ENCODE peak calls at places on chromosomes 1 and 21, in eight cellular contexts. One of them, this sample, is unnamed.
A peak's percentile ranks its signal among the peaks of the same experiment; 100 is the strongest.

GRCh38 chr1:224427346-224427745 is 7.3 kb downstream of the WDR26 start:
- DNase-seq in AG04450: no peak
- DNase-seq in adrenal gland: no peak
- DNase-seq in sigmoid colon: no peak
- DNase-seq in brain microvascular endothelial cell: peak; percentile 69
- DNase-seq in A549: no peak
- DNase-seq in astrocyte of the spinal cord: peak; percentile 86
- DNase-seq in bronchial epithelial cell: no peak
- DNase-seq in this sample: peak; percentile 82

GRCh38 chr1:219279017-219279770 is 105.5 kb downstream of the LYPLAL1 start:
- DNase-seq in AG04450: no peak
- DNase-seq in adrenal gland: no peak
- DNase-seq in sigmoid colon: no peak
- DNase-seq in brain microvascular endothelial cell: peak; percentile 58
- DNase-seq in A549: peak; percentile 61
- DNase-seq in astrocyte of the spinal cord: peak; percentile 43
- DNase-seq in bronchial epithelial cell: peak; percentile 79
- DNase-seq in this sample: no peak

GRCh38 chr1:190323530-190323929 is 154.1 kb downstream of the BRINP3 start:
- DNase-seq in AG04450: no peak
- DNase-seq in adrenal gland: no peak
- DNase-seq in sigmoid colon: no peak
- DNase-seq in brain microvascular endothelial cell: no peak
- DNase-seq in A549: no peak
- DNase-seq in astrocyte of the spinal cord: no peak
- DNase-seq in bronchial epithelial cell: no peak
- DNase-seq in this sample: no peak

GRCh38 chr1:66168467-66168887 is 365.5 kb upstream of the SGIP1 start:
- DNase-seq in AG04450: no peak
- DNase-seq in adrenal gland: no peak
- DNase-seq in sigmoid colon: no peak
- DNase-seq in brain microvascular endothelial cell: no peak
- DNase-seq in A549: peak; percentile 22
- DNase-seq in astrocyte of the spinal cord: peak; percentile 66
- DNase-seq in bronchial epithelial cell: no peak
- DNase-seq in this sample: peak; percentile 2

GRCh38 chr1:47325530-47325929 is 8.1 kb upstream of the CMPK1 start:
- DNase-seq in AG04450: no peak
- DNase-seq in adrenal gland: no peak
- DNase-seq in sigmoid colon: no peak
- DNase-seq in brain microvascular endothelial cell: no peak
- DNase-seq in A549: peak; percentile 63
- DNase-seq in astrocyte of the spinal cord: no peak
- DNase-seq in bronchial epithelial cell: peak; percentile 95
- DNase-seq in this sample: peak; percentile 15

GRCh38 chr21:25512095-25513086 is 94.9 kb downstream of the MRPL39 start:
- DNase-seq in AG04450: no peak
- DNase-seq in adrenal gland: peak; percentile 32
- DNase-seq in sigmoid colon: no peak
- DNase-seq in brain microvascular endothelial cell: no peak
- DNase-seq in A549: no peak
- DNase-seq in astrocyte of the spinal cord: no peak
- DNase-seq in bronchial epithelial cell: no peak
- DNase-seq in this sample: no peak

GRCh38 chr1:48207536-48208075 is 14.9 kb upstream of the SLC5A9 start:
- DNase-seq in AG04450: no peak
- DNase-seq in adrenal gland: no peak
- DNase-seq in sigmoid colon: no peak
- DNase-seq in brain microvascular endothelial cell: no peak
- DNase-seq in A549: no peak
- DNase-seq in astrocyte of the spinal cord: no peak
- DNase-seq in bronchial epithelial cell: no peak
- DNase-seq in this sample: no peak

GRCh38 chr1:3597599-3597964 is 13.7 kb downstream of the MEGF6 start:
- DNase-seq in AG04450: no peak
- DNase-seq in adrenal gland: no peak
- DNase-seq in sigmoid colon: no peak
- DNase-seq in brain microvascular endothelial cell: no peak
- DNase-seq in A549: no peak
- DNase-seq in astrocyte of the spinal cord: no peak
- DNase-seq in bronchial epithelial cell: no peak
- DNase-seq in this sample: no peak

GRCh38 chr1:91883470-91883869 is 2.5 kb downstream of the TGFBR3 start:
- DNase-seq in AG04450: no peak
- DNase-seq in adrenal gland: no peak
- DNase-seq in sigmoid colon: no peak
- DNase-seq in brain microvascular endothelial cell: peak; percentile 22
- DNase-seq in A549: peak; percentile 31
- DNase-seq in astrocyte of the spinal cord: peak; percentile 45
- DNase-seq in bronchial epithelial cell: peak; percentile 47
- DNase-seq in this sample: peak; percentile 70

GRCh38 chr1:21271550-21271949 is 18.7 kb downstream of the ECE1 start:
- DNase-seq in AG04450: no peak
- DNase-seq in adrenal gland: no peak
- DNase-seq in sigmoid colon: no peak
- DNase-seq in brain microvascular endothelial cell: no peak
- DNase-seq in A549: no peak
- DNase-seq in astrocyte of the spinal cord: no peak
- DNase-seq in bronchial epithelial cell: no peak
- DNase-seq in this sample: no peak

GRCh38 chr1:11822091-11822490 is 16.1 kb downstream of the CLCN6 start:
- DNase-seq in AG04450: no peak
- DNase-seq in adrenal gland: no peak
- DNase-seq in sigmoid colon: no peak
- DNase-seq in brain microvascular endothelial cell: peak; percentile 36
- DNase-seq in A549: no peak
- DNase-seq in astrocyte of the spinal cord: peak; percentile 12
- DNase-seq in bronchial epithelial cell: no peak
- DNase-seq in this sample: no peak

GRCh38 chr1:160645386-160646063 is 1.3 kb downstream of the SLAMF1 start:
- DNase-seq in AG04450: no peak
- DNase-seq in adrenal gland: no peak
- DNase-seq in sigmoid colon: no peak
- DNase-seq in brain microvascular endothelial cell: no peak
- DNase-seq in A549: no peak
- DNase-seq in astrocyte of the spinal cord: no peak
- DNase-seq in bronchial epithelial cell: no peak
- DNase-seq in this sample: no peak

GRCh38 chr1:147504801-147505303 is 36.4 kb upstream of the BCL9 start:
- DNase-seq in AG04450: peak; percentile 4
- DNase-seq in adrenal gland: no peak
- DNase-seq in sigmoid colon: no peak
- DNase-seq in brain microvascular endothelial cell: peak; percentile 8
- DNase-seq in A549: no peak
- DNase-seq in astrocyte of the spinal cord: peak; percentile 68
- DNase-seq in bronchial epithelial cell: no peak
- DNase-seq in this sample: no peak

GRCh38 chr1:2601721-2602303 is 15.2 kb downstream of the PRXL2B start:
- DNase-seq in AG04450: no peak
- DNase-seq in adrenal gland: no peak
- DNase-seq in sigmoid colon: peak; percentile 19
- DNase-seq in brain microvascular endothelial cell: no peak
- DNase-seq in A549: no peak
- DNase-seq in astrocyte of the spinal cord: no peak
- DNase-seq in bronchial epithelial cell: no peak
- DNase-seq in this sample: no peak

GRCh38 chr1:115429242-115429641 is 91.2 kb upstream of the NGF start:
- DNase-seq in AG04450: no peak
- DNase-seq in adrenal gland: no peak
- DNase-seq in sigmoid colon: no peak
- DNase-seq in brain microvascular endothelial cell: peak; percentile 30
- DNase-seq in A549: no peak
- DNase-seq in astrocyte of the spinal cord: peak; percentile 60
- DNase-seq in bronchial epithelial cell: peak; percentile 35
- DNase-seq in this sample: peak; percentile 74

GRCh38 chr1:221454096-221454495 is 287.8 kb downstream of the DUSP10 start:
- DNase-seq in AG04450: no peak
- DNase-seq in adrenal gland: no peak
- DNase-seq in sigmoid colon: no peak
- DNase-seq in brain microvascular endothelial cell: no peak
- DNase-seq in A549: no peak
- DNase-seq in astrocyte of the spinal cord: no peak
- DNase-seq in bronchial epithelial cell: no peak
- DNase-seq in this sample: no peak

GRCh38 chr1:221456918-221457317 is 285.0 kb downstream of the DUSP10 start:
- DNase-seq in AG04450: no peak
- DNase-seq in adrenal gland: no peak
- DNase-seq in sigmoid colon: no peak
- DNase-seq in brain microvascular endothelial cell: no peak
- DNase-seq in A549: no peak
- DNase-seq in astrocyte of the spinal cord: no peak
- DNase-seq in bronchial epithelial cell: no peak
- DNase-seq in this sample: peak; percentile 39

GRCh38 chr1:221458430-221459156 is 283.3 kb downstream of the DUSP10 start:
- DNase-seq in AG04450: no peak
- DNase-seq in adrenal gland: no peak
- DNase-seq in sigmoid colon: no peak
- DNase-seq in brain microvascular endothelial cell: no peak
- DNase-seq in A549: no peak
- DNase-seq in astrocyte of the spinal cord: peak; percentile 18
- DNase-seq in bronchial epithelial cell: peak; percentile 73
- DNase-seq in this sample: peak; percentile 89

GRCh38 chr1:221459558-221459957 is 282.3 kb downstream of the DUSP10 start:
- DNase-seq in AG04450: no peak
- DNase-seq in adrenal gland: no peak
- DNase-seq in sigmoid colon: no peak
- DNase-seq in brain microvascular endothelial cell: no peak
- DNase-seq in A549: no peak
- DNase-seq in astrocyte of the spinal cord: no peak
- DNase-seq in bronchial epithelial cell: no peak
- DNase-seq in this sample: no peak

DNA sequence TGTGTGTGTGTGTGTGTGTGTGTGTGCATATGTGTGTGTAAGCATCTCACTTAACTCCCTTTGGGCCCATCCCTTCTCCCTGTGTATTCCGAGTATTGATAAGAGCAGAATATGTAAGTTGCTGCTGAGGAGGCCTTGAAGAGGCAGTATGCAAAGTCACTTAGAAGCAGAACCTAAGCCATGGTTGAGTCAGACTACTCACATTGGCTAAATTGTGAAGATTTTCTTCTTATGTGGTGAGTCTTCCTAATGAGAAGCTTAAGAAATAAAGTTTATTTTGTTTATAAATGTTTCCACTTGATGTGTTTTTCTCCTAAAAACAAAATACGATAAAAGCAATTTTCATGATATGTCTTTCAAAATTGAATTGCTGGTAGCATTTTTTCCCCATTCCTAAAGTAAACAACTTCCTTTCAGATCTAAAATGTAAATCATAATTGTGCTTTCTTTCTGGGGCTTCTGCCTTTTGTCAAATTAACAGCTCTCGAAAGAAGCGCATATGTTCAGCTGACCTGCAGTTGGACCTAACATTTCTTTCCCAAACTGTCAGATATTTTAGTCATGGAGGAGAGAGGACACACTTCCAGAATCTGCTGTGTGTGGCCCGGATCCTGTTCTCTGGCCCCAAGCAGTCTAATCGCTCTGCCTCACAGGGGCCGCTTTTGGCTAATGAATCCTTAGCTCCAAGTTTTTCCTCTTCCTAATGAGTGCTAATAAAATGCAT is 284.0 kb downstream of the DUSP10 start:
- DNase-seq in AG04450: no peak
- DNase-seq in adrenal gland: no peak
- DNase-seq in sigmoid colon: no peak
- DNase-seq in brain microvascular endothelial cell: no peak
- DNase-seq in A549: no peak
- DNase-seq in astrocyte of the spinal cord: no peak
- DNase-seq in bronchial epithelial cell: no peak
- DNase-seq in this sample: peak; percentile 48
- H3K4me3 ChIP-seq in AG04450: no peak overlapping the region
- H3K4me3 ChIP-seq in adrenal gland: no peak overlapping the region
- H3K4me3 ChIP-seq in sigmoid colon: no peak overlapping the region
- H3K4me3 ChIP-seq in brain microvascular endothelial cell: no peak overlapping the region
- H3K4me3 ChIP-seq in A549: no peak overlapping the region
- H3K4me3 ChIP-seq in astrocyte of the spinal cord: no peak overlapping the region
- H3K4me3 ChIP-seq in bronchial epithelial cell: no peak overlapping the region
- H3K4me3 ChIP-seq in this sample: no peak overlapping the region

GRCh38 chr1:246018146-246018545 is 488.9 kb downstream of the SMYD3 start:
- DNase-seq in AG04450: no peak
- DNase-seq in adrenal gland: no peak
- DNase-seq in sigmoid colon: no peak
- DNase-seq in brain microvascular endothelial cell: no peak
- DNase-seq in A549: no peak
- DNase-seq in astrocyte of the spinal cord: no peak
- DNase-seq in bronchial epithelial cell: no peak
- DNase-seq in this sample: no peak

GRCh38 chr1:246008256-246008901 is 498.7 kb downstream of the SMYD3 start:
- DNase-seq in AG04450: no peak
- DNase-seq in adrenal gland: no peak
- DNase-seq in sigmoid colon: no peak
- DNase-seq in brain microvascular endothelial cell: no peak
- DNase-seq in A549: no peak
- DNase-seq in astrocyte of the spinal cord: no peak
- DNase-seq in bronchial epithelial cell: no peak
- DNase-seq in this sample: no peak

DNA sequence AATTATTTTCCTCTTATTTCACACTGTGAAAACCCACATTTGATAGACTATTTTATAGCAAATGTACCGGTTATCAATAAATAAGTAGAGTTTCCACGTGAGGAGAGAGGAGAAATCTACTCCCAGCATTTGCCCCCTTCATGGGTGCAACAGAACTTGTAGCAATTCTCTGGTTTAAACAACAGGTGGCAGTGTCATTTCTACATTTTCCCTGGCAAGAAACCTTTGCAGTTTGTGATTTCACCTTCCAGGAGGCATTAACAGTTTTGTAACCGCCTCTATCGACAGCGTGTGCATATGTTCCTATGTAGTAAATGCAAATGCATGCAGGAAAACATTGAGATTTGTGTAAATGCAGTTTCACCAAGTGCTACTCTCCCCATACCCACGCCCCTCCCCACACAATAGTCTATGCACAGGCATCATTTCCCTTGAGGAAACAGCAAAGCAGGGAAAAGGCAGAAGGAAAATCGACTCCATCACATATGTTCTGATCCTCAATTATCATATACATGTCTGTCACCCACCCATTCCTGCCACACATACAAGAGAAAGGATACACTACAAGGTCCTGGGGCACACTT is 494.7 kb downstream of the SMYD3 start:
- DNase-seq in AG04450: no peak
- DNase-seq in adrenal gland: no peak
- DNase-seq in sigmoid colon: no peak
- DNase-seq in brain microvascular endothelial cell: no peak
- DNase-seq in A549: peak; percentile 42
- DNase-seq in astrocyte of the spinal cord: peak; percentile 54
- DNase-seq in bronchial epithelial cell: peak; percentile 47
- DNase-seq in this sample: peak; percentile 56
- TF ChIP-seq CTCF in AG04450: peak; percentile 61
- TF ChIP-seq CTCF in adrenal gland: peak; percentile 67
- TF ChIP-seq CTCF in sigmoid colon: peak; percentile 28
- TF ChIP-seq CTCF in brain microvascular endothelial cell: peak; percentile 69
- TF ChIP-seq CTCF in A549: peak; percentile 61
- TF ChIP-seq CTCF in astrocyte of the spinal cord: peak; percentile 56
- TF ChIP-seq CTCF in bronchial epithelial cell: peak; percentile 60
- TF ChIP-seq CTCF in this sample: peak; percentile 60

GRCh38 chr21:16455526-16455925 is 725.7 kb downstream of the USP25 start:
- DNase-seq in AG04450: no peak
- DNase-seq in adrenal gland: no peak
- DNase-seq in sigmoid colon: no peak
- DNase-seq in brain microvascular endothelial cell: no peak
- DNase-seq in A549: no peak
- DNase-seq in astrocyte of the spinal cord: peak; percentile 16
- DNase-seq in bronchial epithelial cell: no peak
- DNase-seq in this sample: no peak
- H3K4me3 ChIP-seq in AG04450: no peak overlapping the region
- H3K4me3 ChIP-seq in adrenal gland: no peak overlapping the region
- H3K4me3 ChIP-seq in sigmoid colon: no peak overlapping the region
- H3K4me3 ChIP-seq in brain microvascular endothelial cell: no peak overlapping the region
- H3K4me3 ChIP-seq in A549: no peak overlapping the region
- H3K4me3 ChIP-seq in astrocyte of the spinal cord: no peak overlapping the region
- H3K4me3 ChIP-seq in bronchial epithelial cell: no peak overlapping the region
- H3K4me3 ChIP-seq in this sample: no peak overlapping the region

GRCh38 chr1:232047473-232047872 is 420.9 kb downstream of the DISC1 start:
- DNase-seq in AG04450: no peak
- DNase-seq in adrenal gland: no peak
- DNase-seq in sigmoid colon: no peak
- DNase-seq in brain microvascular endothelial cell: no peak
- DNase-seq in A549: peak; percentile 14
- DNase-seq in astrocyte of the spinal cord: no peak
- DNase-seq in bronchial epithelial cell: peak; percentile 10
- DNase-seq in this sample: no peak
- TF ChIP-seq CTCF in AG04450: peak; percentile 15
- TF ChIP-seq CTCF in adrenal gland: no peak
- TF ChIP-seq CTCF in sigmoid colon: no peak
- TF ChIP-seq CTCF in brain microvascular endothelial cell: peak; percentile 53
- TF ChIP-seq CTCF in A549: no peak
- TF ChIP-seq CTCF in astrocyte of the spinal cord: no peak
- TF ChIP-seq CTCF in bronchial epithelial cell: peak; percentile 34
- TF ChIP-seq CTCF in this sample: peak; percentile 3